ENCODE peak calls at places on chromosome 4, in seven cellular contexts. T is AG20443, X is NCI-H187, P is H7, H is GM04504, E is lower leg skin, I is right cardiac atrium. O is an unnamed sample.

GRCh38 chr4:13539047-13539720 is 5.1 kb downstream of the NKX3-2 start:
- DNase-seq in E (no peak), T (peak), X (no peak), H (no peak), I (no peak), P (peak), O (no peak)

GRCh38 chr4:140168474-140168873 is 14.5 kb upstream of the MAML3 start:
- DNase-seq in X (no peak), I (no peak), E (no peak), P (no peak), H (no peak), T (no peak), O (no peak)

GRCh38 chr4:138910914-138911336 is 104.7 kb upstream of the NOCT start:
- DNase-seq in H (peak), E (peak), T (peak), I (peak), P (peak), X (peak), O (peak)

GRCh38 chr4:1569461-1570151 is 114.5 kb downstream of the FAM53A start:
- DNase-seq in H (no peak), P (peak), E (no peak), T (no peak), I (peak), X (no peak), O (peak)

GRCh38 chr4:76658231-76659102 is 223.4 kb downstream of the SHROOM3 start:
- DNase-seq in I (no peak), H (peak), E (no peak), P (no peak), T (peak), X (no peak), O (no peak)

GRCh38 chr4:127212701-127213100 is 420.1 kb upstream of the INTU start:
- DNase-seq in H (no peak), T (no peak), E (no peak), X (no peak), P (no peak), I (no peak), O (no peak)

GRCh38 chr4:931960-932712 is at the start of the genes GAK and TMEM175:
- DNase-seq in X (peak), I (peak), H (peak), P (peak), E (peak), T (peak), O (peak)

GRCh38 chr4:101813604-101814003 is 23.1 kb downstream of the BANK1 start:
- DNase-seq in T (no peak), P (no peak), H (no peak), X (no peak), E (no peak), I (no peak), O (no peak)

GRCh38 chr4:74111990-74112389 is 13.0 kb upstream of the CXCL2 start:
- DNase-seq in P (no peak), T (no peak), H (no peak), E (peak), X (no peak), I (no peak), O (no peak)

GRCh38 chr4:31613946-31614623 is 893.9 kb downstream of the PCDH7 start:
- DNase-seq in E (no peak), T (no peak), H (no peak), P (no peak), I (no peak), X (no peak), O (no peak)

GRCh38 chr4:152815078-152815477 is 35.3 kb downstream of the ARFIP1 start:
- DNase-seq in T (no peak), I (no peak), X (no peak), H (no peak), P (no peak), E (no peak), O (no peak)

GRCh38 chr4:69470561-69470960 is 25.1 kb downstream of the UGT2B4 start:
- DNase-seq in P (peak), E (no peak), H (no peak), T (no peak), I (no peak), X (no peak), O (no peak)

GRCh38 chr4:162650166-162650565 is 486.4 kb upstream of the FSTL5 start:
- DNase-seq in T (no peak), I (no peak), H (no peak), E (no peak), P (no peak), X (no peak), O (no peak)

GRCh38 chr4:175306436-175306835 is 388.3 kb downstream of the ADAM29 start:
- DNase-seq in I (no peak), X (no peak), T (no peak), P (no peak), E (no peak), H (no peak), O (no peak)

GRCh38 chr4:62544428-62544827 is 1344.3 kb downstream of the ADGRL3 start:
- DNase-seq in H (no peak), T (no peak), E (no peak), P (no peak), I (no peak), X (no peak), O (no peak)

GRCh38 chr4:136637071-136637777 is 895.1 kb downstream of the PCDH18 start:
- DNase-seq in T (no peak), H (no peak), E (no peak), I (no peak), P (peak), X (no peak), O (no peak)

GRCh38 chr4:139633661-139634060 is 32.0 kb upstream of the MGST2 start:
- DNase-seq in H (no peak), I (peak), E (no peak), P (peak), T (peak), X (no peak), O (peak)

GRCh38 chr4:75930152-75930551 is 10.7 kb downstream of the NAAA start:
- DNase-seq in X (no peak), H (no peak), E (no peak), P (no peak), I (no peak), T (no peak), O (no peak)

GRCh38 chr4:7073526-7074390 is 5.9 kb upstream of the GRPEL1 start:
- DNase-seq in X (peak), E (no peak), H (peak), T (peak), I (no peak), P (peak), O (no peak)

GRCh38 chr4:1833307-1834046 is 22.5 kb downstream of the LETM1 start:
- DNase-seq in E (no peak), T (no peak), P (no peak), I (no peak), X (no peak), H (no peak), O (no peak)

GRCh38 chr4:65538571-65538970 is 131.7 kb downstream of the EPHA5 start:
- DNase-seq in E (no peak), X (no peak), I (no peak), P (no peak), T (no peak), H (no peak), O (no peak)

GRCh38 chr4:137572647-137573046 is 40.4 kb upstream of the PCDH18 start:
- DNase-seq in X (no peak), T (no peak), P (no peak), H (no peak), E (no peak), I (no peak), O (no peak)

GRCh38 chr4:168515222-168516011 is 18.6 kb downstream of the PALLD start:
- DNase-seq in T (no peak), E (no peak), X (no peak), P (no peak), I (peak), H (no peak), O (peak)

GRCh38 chr4:184955636-184956035 is 62.7 kb upstream of the HELT start:
- DNase-seq in I (no peak), H (no peak), X (no peak), T (no peak), E (no peak), P (no peak), O (no peak)

GRCh38 chr4:177446571-177446970 is 4.3 kb upstream of the AGA start:
- DNase-seq in E (no peak), I (no peak), P (no peak), X (no peak), T (no peak), H (no peak), O (no peak)

GRCh38 chr4:38983756-38984647 is 48.2 kb downstream of the TMEM156 start:
- DNase-seq in I (no peak), H (peak), X (no peak), T (peak), P (no peak), E (no peak), O (no peak)

GRCh38 chr4:8662776-8663175 is 70.2 kb downstream of the CPZ start:
- DNase-seq in E (no peak), P (peak), X (no peak), T (no peak), I (no peak), H (no peak), O (no peak)

GRCh38 chr4:41935652-41936021 is 408 bp downstream of the TMEM33 start:
- DNase-seq in H (no peak), T (peak), P (no peak), X (no peak), E (no peak), I (no peak), O (no peak)

GRCh38 chr4:72341432-72341820 is 227.6 kb downstream of the ADAMTS3 start:
- DNase-seq in T (no peak), E (no peak), X (no peak), H (no peak), I (no peak), P (no peak), O (no peak)

GRCh38 chr4:90127223-90127705 is at the start of gene CCSER1:
- DNase-seq in X (peak), I (peak), T (peak), H (no peak), E (peak), P (peak), O (peak)

GRCh38 chr4:87122252-87122651 is 98.2 kb downstream of the KLHL8 start:
- DNase-seq in E (peak), H (no peak), P (no peak), T (no peak), X (no peak), I (no peak), O (no peak)

GRCh38 chr4:38169524-38169923 is 209.3 kb downstream of the PTTG2 start:
- DNase-seq in P (no peak), X (no peak), T (no peak), H (no peak), I (no peak), E (no peak), O (no peak)

GRCh38 chr4:6500481-6501135 is 28.2 kb upstream of the PPP2R2C start:
- DNase-seq in X (no peak), P (no peak), T (no peak), H (no peak), I (no peak), E (no peak), O (no peak)

GRCh38 chr4:68079918-68080317 is 49.8 kb downstream of the TMPRSS11F start:
- DNase-seq in X (no peak), E (no peak), H (no peak), P (peak), T (no peak), I (no peak), O (no peak)